ENCODE peak calls at places on chromosome X, in nine cellular contexts. R, X, G, F, N, E, W, Z and Q are unnamed samples.

GRCh38 chrX:79630033-79631009 is 263.2 kb upstream of the ITM2A start:
- DNase-seq in R (no peak), X (no peak), G (no peak), F (no peak), N (no peak), E (no peak), W (no peak), Z (no peak), Q (no peak)

GRCh38 chrX:129773649-129774458 is 5.9 kb upstream of the SASH3 start:
- DNase-seq in R (no peak), X (peak), G (no peak), F (no peak), N (no peak), E (no peak), W (no peak), Z (no peak), Q (no peak)

GRCh38 chrX:71653344-71653743 is 14.0 kb upstream of the LOC101059915 start:
- DNase-seq in R (no peak), X (no peak), G (no peak), F (no peak), N (no peak), E (no peak), W (no peak), Z (no peak), Q (no peak)

GRCh38 chrX:7272301-7272700 is 124.3 kb upstream of the PUDP start:
- DNase-seq in R (no peak), X (no peak), G (no peak), F (no peak), N (no peak), E (no peak), W (no peak), Z (no peak), Q (no peak)

GRCh38 chrX:47651043-47651905 is 911 bp upstream of the ELK1 start:
- DNase-seq in R (no peak), X (no peak), G (no peak), F (no peak), N (no peak), E (no peak), W (no peak), Z (no peak), Q (no peak)

GRCh38 chrX:51144828-51145442 is 187.7 kb upstream of the NUDT10 start:
- DNase-seq in R (no peak), X (peak), G (peak), F (peak), N (peak), E (no peak), W (peak), Z (no peak), Q (peak)

GRCh38 chrX:78822157-78822683 is 74.7 kb downstream of the LPAR4 start:
- DNase-seq in R (no peak), X (no peak), G (no peak), F (no peak), N (no peak), E (no peak), W (no peak), Z (no peak), Q (no peak)

GRCh38 chrX:4547218-4547836 is 833.9 kb upstream of the PRKX start:
- DNase-seq in R (no peak), X (peak), G (peak), F (peak), N (peak), E (peak), W (peak), Z (no peak), Q (peak)

GRCh38 chrX:83759872-83760271 is 101.1 kb upstream of the CYLC1 start:
- DNase-seq in R (no peak), X (no peak), G (no peak), F (peak), N (no peak), E (no peak), W (peak), Z (no peak), Q (peak)

GRCh38 chrX:13432376-13432775 is 112.5 kb upstream of the ATXN3L start:
- DNase-seq in R (no peak), X (no peak), G (peak), F (no peak), N (peak), E (peak), W (no peak), Z (peak), Q (no peak)

GRCh38 chrX:15236146-15236545 is 33.7 kb downstream of the ASB9 start:
- DNase-seq in R (no peak), X (no peak), G (no peak), F (no peak), N (no peak), E (no peak), W (no peak), Z (no peak), Q (no peak)

GRCh38 chrX:119252716-119253115 is 16.6 kb downstream of the PGRMC1 start:
- DNase-seq in R (no peak), X (no peak), G (no peak), F (no peak), N (no peak), E (no peak), W (no peak), Z (no peak), Q (no peak)

GRCh38 chrX:2391869-2392606 is 108.7 kb downstream of the DHRSX start:
- DNase-seq in R (no peak), X (no peak), G (peak), F (no peak), N (peak), E (peak), W (no peak), Z (no peak), Q (no peak)

GRCh38 chrX:19723427-19723826 is 164.0 kb downstream of the SH3KBP1 start:
- DNase-seq in R (no peak), X (no peak), G (no peak), F (no peak), N (no peak), E (no peak), W (no peak), Z (no peak), Q (no peak)

DNA sequence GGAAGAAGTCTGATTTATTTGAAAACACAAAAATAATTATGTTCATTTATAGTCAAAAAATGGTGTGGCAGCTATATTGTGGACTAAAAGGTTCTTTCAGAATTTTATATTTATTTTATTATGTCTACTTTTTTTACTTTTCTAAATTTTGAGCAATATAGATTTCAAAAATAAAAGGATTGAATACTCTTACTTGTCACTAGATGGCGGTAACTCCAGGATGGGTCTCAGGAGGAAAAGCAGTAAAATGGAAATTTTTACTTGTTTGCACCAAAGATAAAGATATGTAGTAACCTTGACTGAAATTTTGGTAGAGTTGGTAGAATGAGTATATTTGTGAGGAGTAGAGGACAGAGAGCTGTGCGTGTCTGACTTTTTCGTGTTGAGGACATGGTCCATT is 14.5 kb upstream of the DACH2 start:
- DNase-seq in R (no peak), X (no peak), G (no peak), F (no peak), N (no peak), E (no peak), W (peak), Z (no peak), Q (no peak)
- TF ChIP-seq CTCF in R (peak), X (peak), G (peak), F (peak), N (peak), E (peak), W (peak), Z (peak), Q (peak)

GRCh38 chrX:36898301-36898700 is 109.9 kb upstream of the FAM47C start:
- DNase-seq in R (no peak), X (no peak), G (no peak), F (peak), N (no peak), E (no peak), W (peak), Z (no peak), Q (peak)
- TF ChIP-seq CTCF in R (no peak), X (no peak), G (peak), F (peak), N (peak), E (no peak), W (peak), Z (no peak), Q (no peak)

GRCh38 chrX:69100478-69100877 is 64.8 kb downstream of the PJA1 start:
- DNase-seq in R (no peak), X (no peak), G (no peak), F (no peak), N (no peak), E (no peak), W (no peak), Z (no peak), Q (no peak)

GRCh38 chrX:69102805-69103204 is 62.4 kb downstream of the PJA1 start:
- DNase-seq in R (no peak), X (no peak), G (no peak), F (no peak), N (no peak), E (no peak), W (no peak), Z (no peak), Q (no peak)

GRCh38 chrX:69101655-69102251 is 63.5 kb downstream of the PJA1 start:
- DNase-seq in R (no peak), X (no peak), G (no peak), F (no peak), N (no peak), E (no peak), W (no peak), Z (no peak), Q (no peak)

GRCh38 chrX:69104756-69105434 is 60.4 kb downstream of the PJA1 start:
- DNase-seq in R (no peak), X (no peak), G (no peak), F (no peak), N (no peak), E (no peak), W (no peak), Z (no peak), Q (no peak)

DNA sequence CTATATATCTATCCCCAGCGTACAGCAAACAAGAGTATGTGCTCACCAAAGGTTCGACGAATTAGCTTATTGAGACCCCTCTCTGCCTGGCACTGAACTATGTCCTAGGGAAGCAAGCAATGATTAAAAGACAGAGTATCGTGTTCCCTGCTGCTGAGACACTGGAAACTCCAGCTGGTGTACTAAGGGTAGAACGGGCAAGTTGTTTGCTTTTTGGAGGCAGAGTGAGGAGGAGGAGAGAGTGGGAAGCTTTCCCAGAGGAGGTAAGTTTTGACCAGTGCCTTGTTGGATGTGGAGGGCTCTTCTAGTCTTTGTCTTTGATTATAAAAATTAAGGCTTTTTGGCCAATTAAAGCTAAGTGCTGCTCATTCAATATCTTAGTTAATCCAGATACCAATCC is 61.7 kb downstream of the PJA1 start:
- DNase-seq in R (no peak), X (no peak), G (no peak), F (no peak), N (no peak), E (no peak), W (no peak), Z (no peak), Q (no peak)
- TF ChIP-seq CTCF in R (no peak), X (no peak), G (no peak), F (no peak), N (no peak), E (no peak), W (no peak), Z (no peak), Q (no peak)

GRCh38 chrX:77426811-77427210 is 20.4 kb upstream of the FGF16 start:
- DNase-seq in R (no peak), X (no peak), G (no peak), F (no peak), N (peak), E (no peak), W (no peak), Z (no peak), Q (no peak)

GRCh38 chrX:77427586-77427985 is 19.6 kb upstream of the FGF16 start:
- DNase-seq in R (no peak), X (no peak), G (no peak), F (no peak), N (no peak), E (no peak), W (no peak), Z (no peak), Q (no peak)

GRCh38 chrX:77432998-77433397 is 14.2 kb upstream of the FGF16 start:
- DNase-seq in R (no peak), X (no peak), G (no peak), F (no peak), N (no peak), E (no peak), W (no peak), Z (no peak), Q (no peak)

GRCh38 chrX:77434949-77435348 is 12.2 kb upstream of the FGF16 start:
- DNase-seq in R (no peak), X (no peak), G (no peak), F (no peak), N (no peak), E (no peak), W (no peak), Z (no peak), Q (no peak)

DNA sequence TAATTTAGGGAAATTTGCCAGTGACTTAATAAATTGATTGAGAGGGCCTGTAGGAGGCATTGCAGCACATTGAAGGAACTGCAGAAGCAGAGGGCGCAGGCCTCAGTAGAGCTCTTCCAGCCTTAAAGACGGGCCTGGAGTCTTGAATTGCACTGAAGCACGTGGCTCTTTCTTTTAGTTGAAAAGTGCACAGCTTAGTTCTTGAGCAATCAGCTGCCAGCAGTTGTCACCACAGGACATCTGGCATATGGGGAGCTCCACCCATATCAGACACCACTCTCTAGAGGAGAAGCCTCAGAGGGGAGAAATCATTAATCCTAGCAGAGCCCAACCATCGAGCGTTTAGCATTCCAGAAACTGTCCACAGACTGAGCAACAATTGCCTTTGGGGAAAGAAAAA is 16.0 kb upstream of the FGF16 start:
- DNase-seq in R (no peak), X (no peak), G (no peak), F (no peak), N (peak), E (peak), W (no peak), Z (no peak), Q (no peak)
- TF ChIP-seq CTCF in R (no peak), X (no peak), G (no peak), F (no peak), N (no peak), E (peak), W (peak), Z (no peak), Q (no peak)

DNA sequence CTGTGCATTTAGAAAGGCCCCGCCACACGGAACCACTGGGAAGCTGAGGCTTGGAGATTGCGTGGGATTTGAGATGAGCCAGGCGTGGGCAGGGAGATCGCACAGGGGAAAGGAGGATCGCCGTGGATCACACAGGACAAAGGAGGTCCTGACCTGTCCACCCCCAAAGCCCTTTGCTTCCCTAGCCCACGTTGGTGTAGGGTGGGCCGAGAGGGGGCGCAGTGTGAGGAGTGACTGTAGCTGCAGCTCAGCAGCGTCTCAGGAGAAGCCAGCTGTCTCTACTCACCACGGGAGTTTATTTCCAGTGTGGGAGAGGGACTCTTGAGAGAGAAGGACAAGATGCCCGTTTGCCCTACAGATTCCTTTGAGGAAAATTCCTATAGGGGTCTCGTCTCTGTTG is 62.1 kb downstream of the TBL1X start:
- DNase-seq in R (no peak), X (no peak), G (no peak), F (no peak), N (no peak), E (no peak), W (no peak), Z (no peak), Q (no peak)
- TF ChIP-seq CTCF in R (no peak), X (no peak), G (peak), F (no peak), N (no peak), E (no peak), W (no peak), Z (no peak), Q (no peak)

GRCh38 chrX:41481264-41482109 is 34.3 kb downstream of the NYX start:
- DNase-seq in R (no peak), X (peak), G (no peak), F (peak), N (no peak), E (no peak), W (no peak), Z (no peak), Q (peak)
- TF ChIP-seq CTCF in R (peak), X (peak), G (peak), F (peak), N (peak), E (peak), W (peak), Z (no peak), Q (no peak)

DNA sequence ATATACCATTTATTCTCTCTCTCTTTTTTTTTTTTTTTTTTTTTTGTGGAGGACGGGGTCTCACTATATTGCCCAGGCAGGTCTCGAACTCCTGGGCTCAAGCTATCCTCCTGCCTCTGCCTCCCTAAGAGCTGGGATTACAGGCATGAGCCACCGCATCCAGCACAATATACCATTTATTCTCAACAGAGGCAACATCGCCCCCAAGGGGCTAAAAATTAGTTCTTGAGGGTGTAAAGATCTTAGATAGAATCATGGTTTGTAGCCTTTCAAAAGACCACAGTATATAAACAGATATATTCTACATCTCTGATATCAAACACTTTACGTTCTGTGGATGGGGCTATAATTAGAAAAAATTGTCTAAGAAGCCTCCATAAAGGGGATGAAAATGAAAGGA is 39.8 kb upstream of the TCEAL2 start:
- DNase-seq in R (no peak), X (peak), G (no peak), F (no peak), N (no peak), E (no peak), W (no peak), Z (no peak), Q (no peak)
- TF ChIP-seq CTCF in R (no peak), X (no peak), G (no peak), F (no peak), N (no peak), E (no peak), W (no peak), Z (no peak), Q (no peak)